ENCODE peak calls at places on chromosomes 2 and 18, in four cellular contexts. Y is A549, L is mesenchymal stem cell, U is heart right ventricle. X is an unnamed sample.

GRCh38 chr18:22223263-22223960 is 54.0 kb downstream of the GATA6 start:
- DNase-seq in Y (peak), L (peak), U (peak), X (peak)

GRCh38 chr18:2851771-2852170 is 5.0 kb downstream of the EMILIN2 start:
- DNase-seq in Y (no peak), L (no peak), U (no peak), X (no peak)

GRCh38 chr18:62953663-62954062 is 238.3 kb downstream of the PHLPP1 start:
- DNase-seq in Y (no peak), L (no peak), U (no peak), X (no peak)

GRCh38 chr2:36854241-36854640 is 112.1 kb downstream of the STRN start:
- DNase-seq in Y (no peak), L (no peak), U (no peak), X (no peak)

GRCh38 chr2:24110660-24111303 is 12.4 kb downstream of the PFN4 start:
- DNase-seq in Y (peak), L (no peak), U (no peak), X (no peak)

GRCh38 chr18:31685097-31686082 is 1.0 kb upstream of the B4GALT6 start:
- DNase-seq in Y (peak), L (peak), U (peak), X (peak)

GRCh38 chr2:213315168-213315876 is 31.1 kb downstream of the SPAG16 start:
- DNase-seq in Y (no peak), L (no peak), U (no peak), X (no peak)

GRCh38 chr2:189836644-189837043 is 52.4 kb downstream of the PMS1 start:
- DNase-seq in Y (peak), L (peak), U (no peak), X (peak)

GRCh38 chr18:37534627-37535026 is 31.0 kb downstream of the CELF4 start:
- DNase-seq in Y (no peak), L (no peak), U (no peak), X (no peak)

GRCh38 chr2:179966778-179967394 is 40.2 kb downstream of the CWC22 start:
- DNase-seq in Y (no peak), L (no peak), U (no peak), X (peak)

GRCh38 chr2:199228887-199229819 is 228.6 kb downstream of the SATB2 start:
- DNase-seq in Y (peak), L (peak), U (no peak), X (no peak)

GRCh38 chr2:108189316-108189715 is 50.5 kb upstream of the SULT1C3 start:
- DNase-seq in Y (peak), L (peak), U (no peak), X (peak)

GRCh38 chr2:238947920-238948710 is 100.2 kb downstream of the TWIST2 start:
- DNase-seq in Y (peak), L (peak), U (peak), X (peak)

GRCh38 chr2:70549064-70549710 is 4.4 kb downstream of the TGFA start:
- DNase-seq in Y (no peak), L (no peak), U (no peak), X (no peak)

GRCh38 chr2:239158641-239159475 is 242.0 kb downstream of the HDAC4 start:
- DNase-seq in Y (peak), L (no peak), U (no peak), X (peak)

GRCh38 chr2:9201185-9201891 is 5.3 kb upstream of the ASAP2 start:
- DNase-seq in Y (no peak), L (peak), U (no peak), X (no peak)

GRCh38 chr2:102661846-102662245 is 42.5 kb downstream of the SLC9A2 start:
- DNase-seq in Y (no peak), L (no peak), U (no peak), X (peak)

GRCh38 chr2:20836521-20836920 is 13.6 kb upstream of the LDAH start:
- DNase-seq in Y (no peak), L (no peak), U (no peak), X (no peak)

GRCh38 chr2:238060096-238060541 is 682 bp upstream of the SCLY start:
- DNase-seq in Y (no peak), L (no peak), U (no peak), X (peak)

GRCh38 chr2:191746306-191746705 is 68.4 kb downstream of the NABP1 start:
- DNase-seq in Y (no peak), L (no peak), U (no peak), X (no peak)

GRCh38 chr18:79068299-79068945 is 772 bp upstream of the ATP9B start:
- DNase-seq in Y (no peak), L (peak), U (no peak), X (peak)

GRCh38 chr2:135785032-135785431 is 43.4 kb downstream of the UBXN4 start:
- DNase-seq in Y (no peak), L (no peak), U (no peak), X (no peak)

DNA sequence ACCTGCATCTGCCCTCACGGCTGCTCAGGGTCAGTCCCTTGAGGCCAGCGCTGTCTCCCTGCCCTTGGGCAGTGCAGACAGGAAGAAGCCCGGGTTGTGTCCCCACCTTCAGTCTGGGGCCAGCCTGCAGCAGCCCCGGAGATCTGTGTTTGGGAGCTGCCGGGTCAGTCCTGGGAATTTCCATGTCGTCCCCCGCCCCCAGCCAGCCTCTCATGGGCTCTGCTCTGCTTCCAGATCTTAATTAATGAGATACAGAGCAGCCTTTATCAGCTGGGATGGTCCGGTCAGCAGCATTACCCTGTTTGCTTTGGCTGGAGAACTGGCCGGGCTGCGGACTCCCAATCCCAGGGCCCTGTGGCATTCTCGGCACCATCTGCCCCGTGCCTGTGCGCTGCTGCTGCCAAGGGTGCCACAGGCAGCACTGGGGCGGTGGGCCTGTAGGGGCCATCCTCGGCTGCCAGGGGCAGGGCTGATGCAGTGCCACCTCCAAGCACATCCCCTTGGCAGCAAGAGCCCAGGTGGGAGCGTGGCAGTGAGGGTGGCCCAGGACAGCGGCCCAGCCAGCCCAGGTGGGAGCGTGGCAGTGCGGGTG is 2.4 kb downstream of the BOK start:
- DNase-seq in Y (no peak), L (peak), U (no peak), X (no peak)
- H3K27ac ChIP-seq in Y (no peak), L (no peak), U (no peak), X (no peak)

GRCh38 chr2:163640542-163641195 is 95.1 kb downstream of the FIGN start:
- DNase-seq in Y (no peak), L (no peak), U (no peak), X (no peak)
- H3K27ac ChIP-seq in Y (no peak), L (no peak), U (no peak), X (no peak)

DNA sequence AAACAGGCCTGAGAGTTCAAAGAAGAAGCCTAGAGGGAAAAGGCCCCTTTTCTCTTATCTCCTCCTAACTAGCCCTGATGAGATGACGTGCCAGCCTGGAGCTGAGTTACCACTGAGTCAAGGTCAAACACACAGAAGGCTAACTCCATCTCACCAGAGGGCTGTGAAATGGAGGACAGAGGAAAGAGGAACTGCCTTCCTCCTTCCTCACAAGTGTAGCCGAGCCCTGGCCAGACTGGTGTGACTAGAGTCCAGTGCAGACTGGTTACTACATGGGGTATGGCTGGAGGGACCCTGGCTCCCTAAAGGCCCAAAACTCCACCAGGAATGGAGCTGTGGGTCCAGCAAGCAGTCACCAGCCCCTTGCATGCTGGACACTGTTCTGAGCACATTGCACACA is 35.7 kb upstream of the GYPC start:
- DNase-seq in Y (no peak), L (no peak), U (no peak), X (no peak)
- H3K27ac ChIP-seq in Y (no peak), L (no peak), U (no peak), X (no peak)

DNA sequence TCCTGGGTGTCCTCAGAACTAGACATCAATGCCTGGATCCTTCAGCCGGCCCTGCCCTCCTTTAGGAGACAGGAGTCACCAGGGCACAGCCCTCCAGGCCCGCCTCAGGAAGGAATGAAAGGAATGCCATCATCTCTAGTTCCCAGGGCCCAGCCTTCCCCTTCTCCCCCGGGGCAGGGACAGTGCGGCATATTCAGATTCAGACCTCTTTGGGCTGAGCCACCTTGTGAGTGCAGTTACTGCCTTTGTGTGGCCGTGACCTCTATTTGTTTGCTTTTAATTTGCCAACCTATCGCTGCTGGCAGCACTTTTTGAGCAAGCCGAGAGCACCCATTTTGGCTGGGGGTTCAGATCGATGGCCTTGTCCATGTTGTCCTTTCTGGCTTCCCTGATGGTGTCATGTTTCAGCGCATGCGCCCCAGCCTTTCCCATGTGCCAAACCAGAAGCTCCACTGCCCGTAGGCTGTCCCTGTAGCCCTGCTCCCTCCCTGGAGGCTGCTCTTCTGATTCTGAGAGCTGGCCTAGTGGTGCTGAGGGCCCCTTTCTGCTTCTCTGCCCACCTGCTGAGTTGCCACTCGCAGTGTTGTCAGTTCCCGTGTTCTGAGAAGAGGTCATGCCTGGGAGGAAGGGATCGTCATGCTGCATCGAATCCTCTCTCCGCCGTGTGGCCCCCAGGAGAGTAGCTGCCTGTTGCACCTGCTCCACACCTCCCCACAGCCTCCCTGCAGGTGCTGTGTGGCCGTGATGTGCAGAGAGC is 10.9 kb downstream of the ANKRD23 start:
- DNase-seq in Y (peak), L (peak), U (peak), X (peak)
- H3K27ac ChIP-seq in Y (peak), L (no peak), U (peak), X (no peak)

GRCh38 chr18:9137168-9138066 is 836 bp downstream of the ANKRD12 start:
- DNase-seq in Y (peak), L (peak), U (peak), X (peak)
- H3K27ac ChIP-seq in Y (peak), L (peak), U (peak), X (peak)

GRCh38 chr2:219368690-219369108 is 19.0 kb downstream of the DNPEP start:
- DNase-seq in Y (peak), L (peak), U (no peak), X (no peak)
- H3K27ac ChIP-seq in Y (no peak), L (peak), U (peak), X (no peak)

GRCh38 chr2:12484536-12485115 is 232.1 kb upstream of the TRIB2 start:
- DNase-seq in Y (no peak), L (no peak), U (no peak), X (no peak)
- H3K27ac ChIP-seq in Y (no peak), L (no peak), U (no peak), X (no peak)

GRCh38 chr2:110790907-110791306 is 58.5 kb downstream of the ACOXL start:
- DNase-seq in Y (no peak), L (no peak), U (no peak), X (no peak)

GRCh38 chr2:110796724-110797301 is 64.4 kb downstream of the ACOXL start:
- DNase-seq in Y (no peak), L (no peak), U (no peak), X (no peak)

GRCh38 chr2:110794390-110794789 is 62.0 kb downstream of the ACOXL start:
- DNase-seq in Y (no peak), L (no peak), U (no peak), X (no peak)

GRCh38 chr2:110793034-110793433 is 60.7 kb downstream of the ACOXL start:
- DNase-seq in Y (no peak), L (no peak), U (no peak), X (peak)

DNA sequence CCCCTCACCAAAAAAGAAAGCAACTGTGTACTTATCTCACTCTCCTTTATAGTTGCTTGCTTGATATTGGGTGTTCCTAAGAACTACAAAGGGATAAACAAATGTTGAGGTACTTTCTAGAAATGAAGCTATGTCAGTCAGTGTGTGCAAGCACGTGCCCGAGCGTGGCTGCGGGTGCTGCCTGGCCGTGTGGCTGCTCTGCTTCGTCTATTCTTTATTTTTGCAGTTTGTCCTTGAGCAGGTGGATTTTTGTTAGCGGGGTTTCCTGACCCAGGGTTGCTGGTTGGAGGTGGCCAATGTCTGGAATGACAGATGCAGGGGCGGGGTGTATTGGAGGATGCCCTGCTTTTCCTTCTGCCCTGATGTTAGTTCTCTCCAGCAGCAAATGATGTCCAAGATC is 62.6 kb downstream of the ACOXL start:
- DNase-seq in Y (no peak), L (no peak), U (no peak), X (no peak)
- H3K27ac ChIP-seq in Y (no peak), L (no peak), U (no peak), X (no peak)